ENCODE peak calls at places on chromosomes 1 and 21, in five cellular contexts. P is GM12891, N is H1, T is K562, L is GM12878. K is an unnamed sample.

GRCh38 chr1:76865696-76866291 is 1.5 kb upstream of the ST6GALNAC5 start:
- DNase-seq in P (no peak), N (no peak), T (no peak), L (no peak), K (no peak)

GRCh38 chr1:99992044-99992722 is 22.4 kb downstream of the SLC35A3 start:
- DNase-seq in P (no peak), N (no peak), T (no peak), L (no peak), K (no peak)

GRCh38 chr1:67355745-67356424 is 48.2 kb downstream of the IL12RB2 start:
- DNase-seq in P (no peak), N (no peak), T (peak; percentile 79), L (no peak), K (no peak)

GRCh38 chr1:50447961-50448360 is 24.7 kb upstream of the DMRTA2 start:
- DNase-seq in P (no peak), N (no peak), T (no peak), L (no peak), K (no peak)

GRCh38 chr1:183632087-183632486 is 3.5 kb downstream of the ARPC5 start:
- DNase-seq in P (no peak), N (no peak), T (no peak), L (no peak), K (no peak)

GRCh38 chr1:226428348-226429050 is 20.6 kb upstream of the PARP1 start:
- DNase-seq in P (no peak), N (no peak), T (no peak), L (no peak), K (no peak)

GRCh38 chr1:39409055-39409816 is 82.2 kb upstream of the BMP8A start:
- DNase-seq in P (no peak), N (no peak), T (peak; percentile 61), L (no peak), K (no peak)

GRCh38 chr1:66168919-66169725 is 364.8 kb upstream of the SGIP1 start:
- DNase-seq in P (no peak), N (no peak), T (no peak), L (no peak), K (no peak)

GRCh38 chr21:43322805-43323204 is 104.1 kb downstream of the SIK1 start:
- DNase-seq in P (no peak), N (no peak), T (peak; percentile 19), L (no peak), K (no peak)

GRCh38 chr1:151905070-151905442 is 4.3 kb downstream of the THEM4 start:
- DNase-seq in P (no peak), N (no peak), T (peak; percentile 84), L (no peak), K (no peak)

GRCh38 chr1:117616356-117616755 is 10.5 kb downstream of the TENT5C start:
- DNase-seq in P (no peak), N (no peak), T (no peak), L (no peak), K (no peak)

GRCh38 chr1:192609110-192610079 is 26.6 kb upstream of the RGS13 start:
- DNase-seq in P (peak; percentile 29), N (no peak), T (peak; percentile 2), L (peak; percentile 96), K (peak; percentile 38)

GRCh38 chr1:227351443-227351842 is 33.2 kb upstream of the CDC42BPA start:
- DNase-seq in P (no peak), N (no peak), T (no peak), L (no peak), K (no peak)

GRCh38 chr1:178530037-178530402 is 17.1 kb downstream of the TEX35 start:
- DNase-seq in P (no peak), N (no peak), T (no peak), L (no peak), K (no peak)

GRCh38 chr21:44728716-44729115 is 17.3 kb upstream of the TSPEAR start:
- DNase-seq in P (no peak), N (no peak), T (no peak), L (no peak), K (no peak)

GRCh38 chr1:13702425-13703127 is 2.6 kb downstream of the PRDM2 start:
- DNase-seq in P (no peak), N (no peak), T (no peak), L (peak; percentile 89), K (peak; percentile 34)

GRCh38 chr21:38351176-38351959 is 94.6 kb downstream of the KCNJ15 start:
- DNase-seq in P (no peak), N (no peak), T (no peak), L (no peak), K (no peak)

GRCh38 chr1:1779691-1780597 is 1.7 kb upstream of the NADK start:
- DNase-seq in P (no peak), N (peak; percentile 41), T (peak; percentile 77), L (peak; percentile 80), K (peak; percentile 62)

GRCh38 chr1:13838236-13838635 is 138.2 kb downstream of the PRDM2 start:
- DNase-seq in P (no peak), N (no peak), T (no peak), L (no peak), K (no peak)

GRCh38 chr1:91502138-91502881 is 1.7 kb downstream of the CDC7 start:
- DNase-seq in P (no peak), N (no peak), T (peak; percentile 16), L (no peak), K (no peak)

GRCh38 chr21:23853796-23854379 is 1753.4 kb downstream of the MRPL39 start:
- DNase-seq in P (peak; percentile 3), N (no peak), T (peak; percentile 64), L (no peak), K (no peak)

GRCh38 chr1:67118191-67118590 is 16.6 kb downstream of the C1orf141 start:
- DNase-seq in P (no peak), N (no peak), T (no peak), L (no peak), K (no peak)

GRCh38 chr21:45860493-45861155 is 120.9 kb upstream of the COL6A1 start:
- DNase-seq in P (no peak), N (no peak), T (no peak), L (no peak), K (no peak)

GRCh38 chr1:68331117-68331865 is 99.0 kb upstream of the WLS start:
- DNase-seq in P (no peak), N (no peak), T (no peak), L (no peak), K (no peak)

GRCh38 chr1:208107817-208108608 is 136.2 kb downstream of the PLXNA2 start:
- DNase-seq in P (no peak), N (no peak), T (no peak), L (no peak), K (no peak)

GRCh38 chr1:50179639-50180038 is 70.9 kb downstream of the ELAVL4 start:
- DNase-seq in P (no peak), N (no peak), T (no peak), L (no peak), K (no peak)

GRCh38 chr1:183956559-183957188 is 80.9 kb downstream of the COLGALT2 start:
- DNase-seq in P (peak; percentile 31), N (no peak), T (peak; percentile 71), L (peak; percentile 94), K (peak; percentile 25)

GRCh38 chr1:227788279-227789041 is 27.0 kb upstream of the PRSS38 start:
- DNase-seq in P (peak; percentile 62), N (peak; percentile 51), T (peak; percentile 77), L (no peak), K (peak; percentile 73)

GRCh38 chr1:212970085-212970484 is 19.7 kb downstream of the VASH2 start:
- DNase-seq in P (no peak), N (no peak), T (no peak), L (no peak), K (no peak)

GRCh38 chr1:147273409-147274307 is 31.2 kb downstream of the CHD1L start:
- DNase-seq in P (peak; percentile 16), N (no peak), T (peak; percentile 70), L (peak; percentile 9), K (peak; percentile 18)

GRCh38 chr1:221543529-221544120 is 198.3 kb downstream of the DUSP10 start:
- DNase-seq in P (no peak), N (no peak), T (peak; percentile 24), L (no peak), K (no peak)

GRCh38 chr1:6263716-6264115 is 2.8 kb upstream of the GPR153 start:
- DNase-seq in P (no peak), N (no peak), T (no peak), L (no peak), K (no peak)

GRCh38 chr1:162191396-162192322 is 122.2 kb downstream of the NOS1AP start:
- DNase-seq in P (no peak), N (no peak), T (peak; percentile 12), L (no peak), K (no peak)

GRCh38 chr1:32893198-32894018 is 7.1 kb downstream of the HPCA start:
- DNase-seq in P (no peak), N (no peak), T (peak; percentile 69), L (no peak), K (no peak)

GRCh38 chr1:67626495-67627235 is 58.3 kb upstream of the GADD45A start:
- DNase-seq in P (no peak), N (no peak), T (no peak), L (no peak), K (no peak)

GRCh38 chr1:207393610-207394009 is 60.5 kb upstream of the CR2 start:
- DNase-seq in P (no peak), N (no peak), T (no peak), L (no peak), K (no peak)

GRCh38 chr1:18279713-18280074 is 172.1 kb downstream of the IGSF21 start:
- DNase-seq in P (no peak), N (no peak), T (no peak), L (no peak), K (no peak)

GRCh38 chr1:5681654-5682053 is 310.6 kb downstream of the NPHP4 start:
- DNase-seq in P (no peak), N (no peak), T (no peak), L (no peak), K (no peak)

GRCh38 chr1:243968413-243968812 is 82.7 kb upstream of the ZBTB18 start:
- DNase-seq in P (no peak), N (no peak), T (no peak), L (no peak), K (no peak)
- TF ChIP-seq TAF1 in P (no peak), N (no peak), T (no peak), L (no peak), K (no peak)

GRCh38 chr1:165827199-165828102 is at the start of gene UCK2:
- DNase-seq in P (peak; percentile 67), N (peak; percentile 56), T (peak; percentile 92), L (no peak), K (peak; percentile 73)
- TF ChIP-seq POLR2A in P (peak; percentile 63), N (peak; percentile 88), T (peak; percentile 77), L (peak; percentile 66), K (peak; percentile 74)

GRCh38 chr1:109615879-109616278 is 3.5 kb downstream of the GNAT2 start:
- DNase-seq in P (no peak), N (no peak), T (peak; percentile 35), L (no peak), K (no peak)
- TF ChIP-seq POLR2AphosphoS5 in P (no peak), N (no peak), T (no peak), L (no peak), K (no peak)

GRCh38 chr1:150407330-150407729 is 43.4 kb downstream of the RPRD2 start:
- DNase-seq in P (no peak), N (no peak), T (no peak), L (no peak), K (no peak)
- TF ChIP-seq TAF1 in P (no peak), N (no peak), T (no peak), L (no peak), K (no peak)